ENCODE peak calls at places on chromosomes 5 and 9, in six cellular contexts. O is HCT116, W is keratinocyte, H is NB4, B is hepatocyte, D is fibroblast of lung. X is an unnamed sample.
A peak's percentile ranks its signal among the peaks of the same experiment; 100 is the strongest.

GRCh38 chr5:109410389-109411174 is 808 bp upstream of the PJA2 start:
- DNase-seq in O (peak; percentile 43), W (no peak), H (peak; percentile 87), D (peak; percentile 71), B (peak; percentile 89), X (peak; percentile 91)

GRCh38 chr9:131407717-131408195 is 13.9 kb downstream of the PRRC2B start:
- DNase-seq in O (no peak), D (peak; percentile 68), H (peak; percentile 56), B (no peak), W (no peak), X (peak; percentile 59)

GRCh38 chr9:93020785-93021670 is 37.5 kb upstream of the SUSD3 start:
- DNase-seq in D (peak; percentile 7), H (peak; percentile 56), W (no peak), O (no peak), B (no peak), X (no peak)

GRCh38 chr5:142830241-142831018 is 60.3 kb downstream of the ARHGAP26 start:
- DNase-seq in O (no peak), D (peak; percentile 88), W (no peak), B (no peak), H (no peak), X (no peak)

GRCh38 chr9:79883073-79883645 is 311.4 kb downstream of the TLE4 start:
- DNase-seq in O (no peak), B (no peak), D (no peak), W (no peak), H (peak; percentile 28), X (no peak)

GRCh38 chr5:141084487-141084989 is 9.9 kb upstream of the PCDHB2 start:
- DNase-seq in D (peak; percentile 38), H (peak; percentile 65), B (peak; percentile 74), W (no peak), O (no peak), X (peak; percentile 69)

GRCh38 chr5:56951946-56952691 is at the start of gene MIER3:
- DNase-seq in D (peak; percentile 73), O (peak; percentile 32), W (no peak), B (peak; percentile 93), H (peak; percentile 84), X (peak; percentile 94)

GRCh38 chr5:169107316-169107715 is 193.6 kb downstream of the SLIT3 start:
- DNase-seq in O (no peak), D (peak; percentile 65), B (no peak), H (no peak), W (no peak), X (peak; percentile 39)

GRCh38 chr5:68456756-68457217 is 241.2 kb downstream of the PIK3R1 start:
- DNase-seq in B (peak; percentile 76), O (no peak), W (no peak), H (no peak), D (peak; percentile 70), X (peak; percentile 60)

GRCh38 chr5:89293849-89294248 is 410.9 kb upstream of the MEF2C start:
- DNase-seq in B (no peak), O (no peak), D (peak; percentile 42), W (no peak), H (peak; percentile 74), X (peak; percentile 82)

GRCh38 chr9:137035507-137035834 is 3.6 kb upstream of the FUT7 start:
- DNase-seq in D (no peak), W (no peak), B (no peak), O (no peak), H (no peak), X (no peak)

GRCh38 chr9:91161465-91162275 is 200.0 kb downstream of the AUH start:
- DNase-seq in H (no peak), O (no peak), B (no peak), W (no peak), D (no peak), X (no peak)

GRCh38 chr9:13628526-13628925 is 349.0 kb upstream of the MPDZ start:
- DNase-seq in H (no peak), D (peak; percentile 21), B (no peak), W (no peak), O (no peak), X (no peak)

GRCh38 chr5:33370135-33370472 is 70.7 kb upstream of the TARS1 start:
- DNase-seq in B (no peak), W (no peak), H (peak; percentile 19), O (peak; percentile 12), D (peak; percentile 98), X (peak; percentile 95)

GRCh38 chr5:5014836-5015235 is 125.3 kb upstream of the ADAMTS16 start:
- DNase-seq in B (no peak), H (no peak), D (peak; percentile 95), W (no peak), O (no peak), X (no peak)

GRCh38 chr5:173312821-173313220 is 15.4 kb downstream of the STC2 start:
- DNase-seq in W (no peak), O (no peak), D (no peak), B (no peak), H (no peak), X (no peak)

GRCh38 chr5:10467281-10468198 is 25.9 kb downstream of the ROPN1L start:
- DNase-seq in H (no peak), W (no peak), B (peak; percentile 40), D (peak; percentile 77), O (no peak), X (no peak)

GRCh38 chr5:151222769-151223446 is 984 bp downstream of the CCDC69 start:
- DNase-seq in W (no peak), D (no peak), H (peak; percentile 85), O (no peak), B (peak; percentile 27), X (peak; percentile 29)

GRCh38 chr5:134142088-134142487 is 27.6 kb downstream of the TCF7 start:
- DNase-seq in B (peak; percentile 26), W (no peak), O (no peak), D (no peak), H (no peak), X (no peak)

GRCh38 chr5:107224272-107224671 is 446.5 kb downstream of the EFNA5 start:
- DNase-seq in D (no peak), B (no peak), O (no peak), W (no peak), H (no peak), X (no peak)

GRCh38 chr5:172361566-172362238 is 78.1 kb upstream of the UBTD2 start:
- DNase-seq in O (peak; percentile 48), H (peak; percentile 66), B (peak; percentile 33), D (peak; percentile 91), W (peak; percentile 94), X (peak; percentile 94)

GRCh38 chr9:89929721-89930480 is 325.1 kb downstream of the GADD45G start:
- DNase-seq in D (peak; percentile 71), W (no peak), O (no peak), B (no peak), H (no peak), X (peak; percentile 15)

DNA sequence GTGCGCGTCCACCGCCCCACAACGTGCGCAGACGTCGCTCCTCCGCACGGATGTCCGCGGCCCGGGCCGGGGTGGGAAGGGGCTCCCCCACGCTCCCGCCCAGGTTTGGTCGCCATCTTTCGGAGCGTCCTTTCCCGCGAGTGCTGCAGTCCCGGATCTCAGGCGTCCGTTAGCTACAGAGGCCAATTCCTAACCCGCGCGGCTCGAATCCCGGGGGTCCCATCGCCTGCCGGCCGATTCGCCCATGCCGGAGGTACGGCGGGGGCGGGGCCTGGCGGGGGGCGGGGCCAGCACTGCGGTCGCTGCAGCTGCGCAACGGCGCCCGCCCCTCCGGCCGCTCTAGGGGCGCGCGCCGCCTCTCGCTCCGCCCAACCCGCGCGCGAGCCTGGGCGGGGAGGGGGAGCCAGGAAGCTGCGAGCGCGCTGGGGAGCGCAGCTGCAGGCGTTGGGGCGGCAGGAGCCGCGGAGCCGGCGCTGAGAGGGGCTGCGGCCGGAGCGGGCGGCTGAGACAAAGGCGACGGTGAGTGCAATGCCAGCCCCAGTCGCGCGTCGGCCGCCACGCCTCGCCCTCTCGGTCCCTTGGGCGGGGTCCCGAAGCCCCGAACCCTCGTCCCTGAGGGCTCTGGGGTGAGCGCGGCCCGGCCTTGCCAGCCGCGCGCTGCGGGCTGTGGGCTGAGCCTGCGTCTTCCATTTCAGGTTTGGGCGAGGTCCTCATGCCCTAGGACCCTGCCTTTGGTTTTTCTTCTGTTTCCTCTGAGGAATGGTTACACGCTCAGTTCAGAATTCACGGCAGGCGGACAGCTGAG is at the start of gene CDC42SE2:
- DNase-seq in B (peak; percentile 96), H (peak; percentile 94), D (peak; percentile 83), W (no peak), O (peak; percentile 49), X (peak; percentile 91)
- TF ChIP-seq CTCF in B (no peak), H (no peak), D (no peak), W (no peak), O (no peak), X (no peak)

DNA sequence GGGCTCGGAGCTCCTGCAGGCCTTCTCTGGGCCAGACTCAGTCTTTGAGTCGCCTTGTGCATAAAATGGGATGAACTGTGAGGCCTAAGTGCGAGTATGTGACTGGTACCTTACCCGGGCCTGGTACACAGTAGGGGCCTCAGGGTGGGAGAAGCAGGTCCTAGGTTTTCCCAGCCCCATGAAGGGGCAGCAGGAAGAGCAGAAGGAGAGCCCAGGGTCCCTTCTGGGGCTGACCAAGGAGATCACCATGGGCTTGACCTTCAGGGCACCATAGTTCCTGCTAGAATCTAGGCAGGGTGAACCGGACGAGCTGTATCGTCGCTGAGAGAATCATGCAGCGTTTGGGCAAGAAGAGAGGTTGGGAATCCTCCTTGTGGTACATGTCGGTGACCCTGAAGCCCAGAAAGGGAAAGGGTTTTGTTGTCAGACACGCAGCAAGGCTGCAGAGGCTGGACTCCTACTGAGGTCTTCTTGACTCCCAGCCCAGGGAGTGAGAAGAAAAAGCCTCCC is 373 bp upstream of the PHYKPL start:
- DNase-seq in B (no peak), W (no peak), H (no peak), O (no peak), D (no peak), X (no peak)
- H3K4me3 ChIP-seq in B (peak overlapping the region; percentile 79), W (no peak overlapping the region), H (peak overlapping the region; percentile 91), O (peak overlapping the region; percentile 94), D (peak overlapping the region; percentile 87), X (peak overlapping the region; percentile 63)

GRCh38 chr5:42718591-42718990 is 38.0 kb upstream of the CCDC152 start:
- DNase-seq in O (no peak), H (peak; percentile 14), W (no peak), B (no peak), D (peak; percentile 65), X (no peak)
- TF ChIP-seq CTCF in O (no peak), H (no peak), W (no peak), B (no peak), D (no peak), X (no peak)

GRCh38 chr5:156326718-156327259 is at the start of gene SGCD:
- DNase-seq in B (peak; percentile 70), O (no peak), H (no peak), D (peak; percentile 90), W (no peak), X (peak; percentile 89)

GRCh38 chr5:156328766-156329165 is 1.8 kb downstream of the SGCD start:
- DNase-seq in D (no peak), W (no peak), O (no peak), H (no peak), B (no peak), X (no peak)

GRCh38 chr5:156327306-156327705 is 342 bp downstream of the SGCD start:
- DNase-seq in D (no peak), W (no peak), H (no peak), B (no peak), O (no peak), X (no peak)

GRCh38 chr5:156329197-156329611 is 2.2 kb downstream of the SGCD start:
- DNase-seq in H (no peak), O (no peak), B (no peak), W (no peak), D (no peak), X (no peak)

DNA sequence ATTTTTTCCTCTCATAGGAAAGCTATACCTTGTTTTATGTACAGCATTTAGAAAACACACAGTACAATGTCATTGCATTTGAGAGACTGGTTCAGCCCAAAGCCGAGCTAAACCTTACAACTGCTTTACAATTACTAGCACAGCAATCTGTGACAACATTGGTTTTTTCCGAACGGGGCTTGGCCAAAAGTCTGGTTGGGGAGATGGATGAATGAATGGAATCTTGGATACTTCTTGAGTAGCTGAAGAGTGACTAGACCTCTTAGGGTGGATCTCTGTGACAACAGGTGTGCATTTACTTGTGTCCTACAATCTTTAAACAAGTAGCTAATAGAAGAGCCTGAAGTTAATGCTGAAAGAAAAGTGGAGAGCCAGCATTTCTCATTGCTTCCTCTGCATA is 1.2 kb downstream of the SGCD start:
- DNase-seq in O (no peak), H (no peak), D (peak; percentile 4), W (no peak), B (no peak), X (no peak)
- H3K4me3 ChIP-seq in O (no peak overlapping the region), H (no peak overlapping the region), D (peak overlapping the region; percentile 62), W (no peak overlapping the region), B (peak overlapping the region; percentile 28), X (no peak overlapping the region)